ENCODE peak calls at places on chromosomes 11 and 22, in eight cellular contexts. E, Q, O, H, I, F, X and P are unnamed samples.

GRCh38 chr22:23767673-23768548 is at the start of gene CHCHD10:
- DNase-seq in F (peak; percentile 79), Q (peak; percentile 79), E (peak; percentile 66), H (peak; percentile 65), O (no peak), I (peak; percentile 84), X (peak; percentile 87), P (peak; percentile 82)

GRCh38 chr11:125072210-125072960 is 9.3 kb downstream of the SLC37A2 start:
- DNase-seq in Q (no peak), X (peak; percentile 71), F (no peak), E (no peak), O (no peak), I (peak; percentile 90), H (no peak), P (no peak)

GRCh38 chr22:31944700-31945477 is 554 bp downstream of the YWHAH start:
- DNase-seq in X (peak; percentile 79), I (peak; percentile 22), O (no peak), H (peak; percentile 16), Q (peak; percentile 42), E (peak; percentile 35), F (no peak), P (peak; percentile 70)

GRCh38 chr22:46854125-46854870 is 91.8 kb downstream of the TBC1D22A start:
- DNase-seq in F (peak; percentile 39), X (no peak), E (no peak), Q (no peak), H (no peak), O (no peak), I (no peak), P (no peak)

GRCh38 chr11:64763804-64764611 is 4.2 kb upstream of the PYGM start:
- DNase-seq in H (no peak), E (peak; percentile 49), O (no peak), I (no peak), X (no peak), F (no peak), Q (no peak), P (peak; percentile 85)

GRCh38 chr11:92224394-92225205 is at the start of gene FAT3:
- DNase-seq in X (peak; percentile 75), E (no peak), O (no peak), Q (peak; percentile 66), I (no peak), H (peak; percentile 37), F (peak; percentile 37), P (no peak)

GRCh38 chr11:68798221-68798813 is 43.4 kb downstream of the CPT1A start:
- DNase-seq in H (no peak), Q (peak; percentile 25), I (peak; percentile 33), E (peak; percentile 44), O (no peak), F (peak; percentile 29), X (no peak), P (peak; percentile 58)

GRCh38 chr11:110866081-110866480 is 153.8 kb upstream of the ARHGAP20 start:
- DNase-seq in X (no peak), Q (no peak), H (no peak), O (no peak), F (no peak), E (no peak), I (no peak), P (no peak)

GRCh38 chr11:40281055-40281580 is 1178.3 kb downstream of the LRRC4C start:
- DNase-seq in I (no peak), X (no peak), E (no peak), O (no peak), H (no peak), Q (no peak), F (no peak), P (no peak)

GRCh38 chr11:104529916-104530315 is 366.0 kb upstream of the PDGFD start:
- DNase-seq in E (no peak), I (no peak), Q (no peak), F (no peak), H (no peak), X (no peak), O (no peak), P (no peak)

GRCh38 chr11:96199563-96200025 is 143.4 kb downstream of the MAML2 start:
- DNase-seq in Q (no peak), X (no peak), O (no peak), F (peak; percentile 99), I (no peak), H (no peak), E (peak; percentile 29), P (peak; percentile 58)

GRCh38 chr11:129790131-129790530 is 25.5 kb upstream of the TMEM45B start:
- DNase-seq in E (no peak), F (no peak), H (no peak), O (no peak), Q (no peak), X (no peak), I (no peak), P (no peak)

GRCh38 chr11:45182902-45183301 is 36.5 kb downstream of the PRDM11 start:
- DNase-seq in O (no peak), F (peak; percentile 56), Q (peak; percentile 41), E (no peak), X (no peak), I (peak; percentile 12), H (peak; percentile 60), P (no peak)

GRCh38 chr11:122367809-122368231 is 251.8 kb upstream of the BLID start:
- DNase-seq in F (peak; percentile 6), I (no peak), Q (peak; percentile 51), O (no peak), E (no peak), X (no peak), H (no peak), P (no peak)

GRCh38 chr11:105035262-105035620 is 297 bp upstream of the CASP1 start:
- DNase-seq in O (no peak), F (no peak), I (no peak), X (no peak), H (no peak), Q (no peak), E (no peak), P (no peak)

GRCh38 chr11:64879226-64879900 is 942 bp upstream of the EHD1 start:
- DNase-seq in Q (no peak), I (peak; percentile 48), E (no peak), O (no peak), X (no peak), H (no peak), F (no peak), P (no peak)

GRCh38 chr22:38570841-38571364 is 920 bp upstream of the DMC1 start:
- DNase-seq in F (peak; percentile 36), I (peak; percentile 53), H (peak; percentile 9), O (no peak), E (peak; percentile 19), X (peak; percentile 81), Q (peak; percentile 41), P (peak; percentile 59)

GRCh38 chr11:12756101-12756500 is 81.9 kb downstream of the TEAD1 start:
- DNase-seq in E (no peak), X (no peak), Q (no peak), H (no peak), F (no peak), O (no peak), I (no peak), P (no peak)

GRCh38 chr11:129960216-129961214 is 42.1 kb downstream of the PRDM10 start:
- DNase-seq in Q (peak; percentile 83), F (peak; percentile 90), O (peak; percentile 76), E (no peak), H (peak; percentile 5), I (peak; percentile 63), X (no peak), P (no peak)

GRCh38 chr11:110907629-110908028 is 195.4 kb upstream of the ARHGAP20 start:
- DNase-seq in E (no peak), F (peak; percentile 94), X (no peak), Q (no peak), O (peak; percentile 99), I (peak; percentile 23), H (no peak), P (peak; percentile 3)

GRCh38 chr11:28860898-28861297 is 752.7 kb downstream of the METTL15 start:
- DNase-seq in F (peak; percentile 90), X (no peak), I (no peak), H (peak; percentile 14), E (no peak), Q (peak; percentile 38), O (peak; percentile 45), P (no peak)

GRCh38 chr11:20007386-20007785 is 152.9 kb downstream of the DBX1 start:
- DNase-seq in E (no peak), F (no peak), I (no peak), O (no peak), Q (no peak), X (no peak), H (no peak), P (no peak)

GRCh38 chr11:115696472-115697011 is 192.3 kb upstream of the CADM1 start:
- DNase-seq in E (no peak), Q (no peak), F (no peak), O (no peak), H (no peak), I (no peak), X (no peak), P (no peak)

GRCh38 chr22:33914131-33914530 is 6.1 kb downstream of the LARGE1 start:
- DNase-seq in I (no peak), H (no peak), F (no peak), O (no peak), E (no peak), Q (no peak), X (no peak), P (no peak)